ENCODE peak calls at places on chromosomes 11 and 22, in seven cellular contexts. D is H9, Y is mesenchymal stem cell, U is neuronal stem cell, X is trophoblast cell, T is mesendoderm, C is H1. O is an unnamed sample.

GRCh38 chr22:48340727-48341709 is 1486.7 kb downstream of the BRD1 start:
- DNase-seq in U (no peak), T (peak; percentile 45), Y (no peak), D (no peak), C (no peak), X (no peak), O (no peak)

GRCh38 chr11:33868646-33869461 is 23.0 kb downstream of the LMO2 start:
- DNase-seq in D (peak; percentile 43), U (no peak), C (no peak), T (no peak), X (no peak), Y (no peak), O (no peak)

GRCh38 chr11:45176996-45177395 is 30.6 kb downstream of the PRDM11 start:
- DNase-seq in D (no peak), X (no peak), C (no peak), U (no peak), Y (no peak), T (no peak), O (no peak)

GRCh38 chr11:10305262-10305963 is 540 bp downstream of the ADM start:
- DNase-seq in Y (no peak), X (peak; percentile 55), C (no peak), D (peak; percentile 55), U (no peak), T (peak; percentile 59), O (peak; percentile 9)

GRCh38 chr22:25085930-25086901 is 113.4 kb upstream of the CRYBB3 start:
- DNase-seq in U (no peak), Y (peak; percentile 38), X (no peak), D (no peak), C (no peak), T (no peak), O (no peak)

GRCh38 chr11:5293028-5293427 is 8.7 kb downstream of the OR51B4 start:
- DNase-seq in T (no peak), Y (no peak), X (no peak), D (no peak), U (no peak), C (no peak), O (peak; percentile 28)

GRCh38 chr22:23820748-23821211 is 18.0 kb downstream of the DERL3 start:
- DNase-seq in D (no peak), Y (no peak), C (no peak), T (no peak), U (no peak), X (peak; percentile 87), O (no peak)

GRCh38 chr11:134614141-134614540 is 202.1 kb upstream of the B3GAT1 start:
- DNase-seq in T (no peak), D (no peak), X (no peak), U (no peak), Y (no peak), C (no peak), O (no peak)

GRCh38 chr11:69515271-69516245 is 34.1 kb downstream of the LINC01488 start:
- DNase-seq in C (no peak), Y (no peak), U (no peak), D (no peak), X (no peak), T (no peak), O (no peak)

GRCh38 chr11:44538375-44539054 is 26.9 kb upstream of the CD82 start:
- DNase-seq in U (peak; percentile 79), C (peak; percentile 46), X (peak; percentile 91), Y (peak; percentile 73), T (peak; percentile 83), D (peak; percentile 86), O (peak; percentile 56)

GRCh38 chr22:40035351-40035750 is 40.6 kb downstream of the FAM83F start:
- DNase-seq in D (no peak), T (no peak), C (no peak), U (no peak), X (no peak), Y (no peak), O (no peak)

GRCh38 chr11:35045219-35045819 is 93.7 kb upstream of the CD44 start:
- DNase-seq in X (no peak), C (no peak), U (no peak), T (no peak), D (no peak), Y (peak; percentile 44), O (no peak)

GRCh38 chr11:43905788-43906187 is 25.2 kb downstream of the ALKBH3 start:
- DNase-seq in Y (no peak), D (no peak), T (peak; percentile 78), C (no peak), X (no peak), U (no peak), O (peak; percentile 17)

GRCh38 chr22:35467788-35468187 is 67.8 kb downstream of the MCM5 start:
- DNase-seq in D (peak; percentile 72), U (peak; percentile 29), X (no peak), Y (peak; percentile 80), C (no peak), T (peak; percentile 16), O (peak; percentile 47)

GRCh38 chr11:62142921-62143320 is 19.1 kb downstream of the INCENP start:
- DNase-seq in X (no peak), D (no peak), T (no peak), U (no peak), C (no peak), Y (no peak), O (no peak)
- H3K4ac ChIP-seq in X (no peak overlapping the region), D (no peak overlapping the region), T (no peak overlapping the region), U (no peak overlapping the region), C (no peak overlapping the region), Y (no peak overlapping the region), O (no peak overlapping the region)

DNA sequence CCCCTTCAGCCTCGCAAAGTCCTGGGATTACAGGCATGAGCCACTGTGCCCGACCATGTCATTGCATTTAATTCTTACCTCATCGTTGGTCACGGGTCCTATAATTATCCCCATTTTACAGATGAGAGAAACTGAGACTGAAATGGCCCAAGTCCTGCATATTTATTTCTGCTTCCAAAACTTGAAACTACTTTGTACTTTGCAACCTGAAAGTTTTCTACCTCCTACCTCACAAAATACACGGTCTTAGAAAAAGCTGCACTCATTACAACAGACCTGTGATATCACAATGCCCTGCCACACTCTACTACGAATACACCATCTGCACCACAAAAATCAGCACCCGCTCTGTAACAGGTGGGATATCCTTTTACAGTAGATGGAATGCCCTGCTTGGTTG is 189.1 kb downstream of the ADAMTS15 start:
- DNase-seq in Y (no peak), C (no peak), D (no peak), T (no peak), X (no peak), U (no peak), O (no peak)
- H3K4ac ChIP-seq in Y (no peak overlapping the region), C (no peak overlapping the region), D (no peak overlapping the region), T (no peak overlapping the region), X (no peak overlapping the region), U (no peak overlapping the region), O (peak overlapping the region; percentile 55)

DNA sequence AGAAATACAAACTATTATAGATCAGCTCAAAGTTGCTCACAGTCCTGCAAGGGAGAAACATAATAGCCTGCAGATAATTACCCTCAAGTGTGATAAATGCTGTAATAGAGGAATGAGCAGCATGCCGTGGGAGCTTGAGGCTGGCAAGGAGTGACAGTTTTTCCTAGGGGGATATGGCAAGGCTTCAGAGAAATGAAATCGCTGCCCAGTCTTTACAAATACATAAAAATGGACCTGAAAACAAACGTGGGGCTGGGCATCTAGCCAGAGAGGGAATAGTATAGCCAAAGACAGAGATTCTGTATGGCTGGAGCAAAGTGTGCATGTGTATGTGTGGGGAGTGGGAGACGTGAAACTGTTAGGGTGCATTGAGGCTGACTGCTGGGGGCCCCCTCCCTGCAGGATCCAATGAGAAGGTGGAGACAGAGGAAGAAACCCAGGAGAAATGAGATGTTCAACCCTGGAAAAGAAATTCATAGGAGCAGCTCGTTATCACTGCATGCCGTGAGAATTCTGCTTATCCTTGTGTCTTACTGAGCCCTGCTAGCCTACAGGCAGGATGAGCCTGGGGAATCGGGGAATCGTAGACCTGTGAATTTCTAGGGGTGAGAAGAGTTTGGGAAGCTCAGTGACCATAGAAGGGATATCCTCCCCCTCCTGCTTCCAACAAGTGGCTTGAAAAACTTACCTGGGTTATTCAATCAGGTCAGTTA is 167.0 kb downstream of the LDLRAD3 start:
- DNase-seq in X (no peak), D (no peak), C (no peak), U (no peak), T (peak; percentile 68), Y (no peak), O (no peak)
- H3K4ac ChIP-seq in X (no peak overlapping the region), D (peak overlapping the region; percentile 37), C (peak overlapping the region; percentile 99), U (peak overlapping the region; percentile 20), T (no peak overlapping the region), Y (no peak overlapping the region), O (no peak overlapping the region)

GRCh38 chr11:2468363-2469240 is 23.8 kb downstream of the KCNQ1 start:
- DNase-seq in Y (no peak), U (no peak), T (no peak), D (no peak), C (no peak), X (no peak), O (no peak)
- H3K4ac ChIP-seq in Y (no peak overlapping the region), U (no peak overlapping the region), T (no peak overlapping the region), D (no peak overlapping the region), C (no peak overlapping the region), X (no peak overlapping the region), O (no peak overlapping the region)

GRCh38 chr22:41915783-41916493 is 1.1 kb upstream of the SHISA8 start:
- DNase-seq in U (no peak), T (no peak), C (no peak), X (no peak), D (no peak), Y (no peak), O (no peak)

GRCh38 chr22:41917375-41917905 is 2.6 kb upstream of the SHISA8 start:
- DNase-seq in D (no peak), C (no peak), T (no peak), X (no peak), U (no peak), Y (no peak), O (no peak)

GRCh38 chr22:41917906-41918791 is 3.3 kb upstream of the SHISA8 start:
- DNase-seq in Y (peak; percentile 52), D (no peak), X (peak; percentile 30), T (no peak), C (no peak), U (no peak), O (peak; percentile 63)

GRCh38 chr22:41915035-41915782 is at the start of gene SHISA8:
- DNase-seq in Y (peak; percentile 54), X (peak; percentile 55), D (no peak), T (peak; percentile 49), U (no peak), C (no peak), O (peak; percentile 7)

DNA sequence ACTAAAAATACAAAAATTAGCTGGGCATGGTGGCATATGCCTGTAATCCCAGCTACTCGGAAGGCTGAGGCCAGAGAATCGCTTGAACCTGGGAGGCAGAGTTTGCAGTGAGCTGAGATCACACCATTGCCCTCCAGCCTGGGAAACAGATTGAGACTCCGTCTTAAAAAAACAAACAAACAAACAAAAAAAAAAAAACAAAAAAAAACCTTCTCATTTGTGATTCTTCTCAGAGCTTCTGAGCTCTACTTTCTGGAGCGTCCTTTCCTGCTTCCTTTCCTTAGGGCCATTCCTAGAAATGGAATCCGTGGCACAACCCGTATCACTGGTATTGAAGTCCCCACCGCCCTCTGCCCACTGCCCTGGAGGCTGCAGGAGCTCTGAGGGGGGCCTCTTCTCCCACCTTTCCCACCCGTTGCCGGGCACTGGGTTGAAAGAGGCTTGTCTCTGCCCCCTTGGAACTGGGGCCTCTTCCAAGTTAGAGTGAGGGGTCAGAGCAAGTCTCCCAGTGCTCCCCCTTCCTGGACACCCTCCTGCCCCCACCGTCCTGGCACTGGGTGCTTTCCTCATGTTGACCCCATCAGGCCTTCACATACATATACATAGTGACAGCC is 2.0 kb upstream of the SHISA8 start:
- DNase-seq in U (no peak), C (no peak), D (no peak), T (no peak), X (no peak), Y (no peak), O (no peak)
- H3K4ac ChIP-seq in U (no peak overlapping the region), C (no peak overlapping the region), D (no peak overlapping the region), T (no peak overlapping the region), X (no peak overlapping the region), Y (no peak overlapping the region), O (no peak overlapping the region)